ENCODE peak calls at places on chromosomes 5 and 9, in ten cellular contexts. One of them, this sample, is unnamed.

GRCh38 chr5:94744906-94745305 is 126.4 kb downstream of the SLF1 start:
- DNase-seq in NCI-H1436 treated with DMSO at 0.1 percent for 48 hours: no peak
- DNase-seq in GM06990: no peak
- DNase-seq in fibroblast of pulmonary artery: no peak
- DNase-seq in anterior cingulate cortex: no peak
- DNase-seq in stimulated activated naive CD4-positive, alpha-beta T cell treated with Interleukin-2 at 50 U/mL for 16 hours: no peak
- DNase-seq in NCI-H1092 treated with DMSO at 0.1 percent for 48 hours: no peak
- DNase-seq in adrenal gland: no peak
- DNase-seq in NCI-H2029 treated with DMSO at 0.1 percent for 48 hours: no peak
- DNase-seq in NT2/D1: no peak
- DNase-seq in this sample: no peak

GRCh38 chr5:2295476-2295875 is 412.8 kb upstream of the IRX4 start:
- DNase-seq in NCI-H1436 treated with DMSO at 0.1 percent for 48 hours: no peak
- DNase-seq in GM06990: no peak
- DNase-seq in fibroblast of pulmonary artery: no peak
- DNase-seq in anterior cingulate cortex: no peak
- DNase-seq in stimulated activated naive CD4-positive, alpha-beta T cell treated with Interleukin-2 at 50 U/mL for 16 hours: no peak
- DNase-seq in NCI-H1092 treated with DMSO at 0.1 percent for 48 hours: no peak
- DNase-seq in adrenal gland: no peak
- DNase-seq in NCI-H2029 treated with DMSO at 0.1 percent for 48 hours: no peak
- DNase-seq in NT2/D1: no peak
- DNase-seq in this sample: no peak

GRCh38 chr9:79617395-79617794 is 45.6 kb downstream of the TLE4 start:
- DNase-seq in NCI-H1436 treated with DMSO at 0.1 percent for 48 hours: no peak
- DNase-seq in GM06990: no peak
- DNase-seq in fibroblast of pulmonary artery: peak
- DNase-seq in anterior cingulate cortex: no peak
- DNase-seq in stimulated activated naive CD4-positive, alpha-beta T cell treated with Interleukin-2 at 50 U/mL for 16 hours: no peak
- DNase-seq in NCI-H1092 treated with DMSO at 0.1 percent for 48 hours: no peak
- DNase-seq in adrenal gland: peak
- DNase-seq in NCI-H2029 treated with DMSO at 0.1 percent for 48 hours: no peak
- DNase-seq in NT2/D1: no peak
- DNase-seq in this sample: peak

GRCh38 chr9:95023217-95024003 is 294.1 kb downstream of the FANCC start:
- DNase-seq in NCI-H1436 treated with DMSO at 0.1 percent for 48 hours: no peak
- DNase-seq in GM06990: no peak
- DNase-seq in fibroblast of pulmonary artery: peak
- DNase-seq in anterior cingulate cortex: no peak
- DNase-seq in stimulated activated naive CD4-positive, alpha-beta T cell treated with Interleukin-2 at 50 U/mL for 16 hours: no peak
- DNase-seq in NCI-H1092 treated with DMSO at 0.1 percent for 48 hours: peak
- DNase-seq in adrenal gland: no peak
- DNase-seq in NCI-H2029 treated with DMSO at 0.1 percent for 48 hours: peak
- DNase-seq in NT2/D1: no peak
- DNase-seq in this sample: peak

GRCh38 chr5:157215143-157215825 is 34.6 kb downstream of the ITK start:
- DNase-seq in NCI-H1436 treated with DMSO at 0.1 percent for 48 hours: no peak
- DNase-seq in GM06990: no peak
- DNase-seq in fibroblast of pulmonary artery: no peak
- DNase-seq in anterior cingulate cortex: no peak
- DNase-seq in stimulated activated naive CD4-positive, alpha-beta T cell treated with Interleukin-2 at 50 U/mL for 16 hours: peak
- DNase-seq in NCI-H1092 treated with DMSO at 0.1 percent for 48 hours: no peak
- DNase-seq in adrenal gland: no peak
- DNase-seq in NCI-H2029 treated with DMSO at 0.1 percent for 48 hours: no peak
- DNase-seq in NT2/D1: no peak
- DNase-seq in this sample: no peak

GRCh38 chr9:99059074-99059894 is 45.6 kb upstream of the TGFBR1 start:
- DNase-seq in NCI-H1436 treated with DMSO at 0.1 percent for 48 hours: no peak
- DNase-seq in GM06990: peak
- DNase-seq in fibroblast of pulmonary artery: no peak
- DNase-seq in anterior cingulate cortex: no peak
- DNase-seq in stimulated activated naive CD4-positive, alpha-beta T cell treated with Interleukin-2 at 50 U/mL for 16 hours: no peak
- DNase-seq in NCI-H1092 treated with DMSO at 0.1 percent for 48 hours: no peak
- DNase-seq in adrenal gland: peak
- DNase-seq in NCI-H2029 treated with DMSO at 0.1 percent for 48 hours: no peak
- DNase-seq in NT2/D1: no peak
- DNase-seq in this sample: no peak

GRCh38 chr5:65961644-65962043 is 35.3 kb downstream of the ERBIN start:
- DNase-seq in NCI-H1436 treated with DMSO at 0.1 percent for 48 hours: no peak
- DNase-seq in GM06990: no peak
- DNase-seq in fibroblast of pulmonary artery: peak
- DNase-seq in anterior cingulate cortex: no peak
- DNase-seq in stimulated activated naive CD4-positive, alpha-beta T cell treated with Interleukin-2 at 50 U/mL for 16 hours: no peak
- DNase-seq in NCI-H1092 treated with DMSO at 0.1 percent for 48 hours: no peak
- DNase-seq in adrenal gland: no peak
- DNase-seq in NCI-H2029 treated with DMSO at 0.1 percent for 48 hours: no peak
- DNase-seq in NT2/D1: no peak
- DNase-seq in this sample: peak

GRCh38 chr9:128685636-128686489 is 3.2 kb upstream of the SET start:
- DNase-seq in NCI-H1436 treated with DMSO at 0.1 percent for 48 hours: no peak
- DNase-seq in GM06990: no peak
- DNase-seq in fibroblast of pulmonary artery: no peak
- DNase-seq in anterior cingulate cortex: no peak
- DNase-seq in stimulated activated naive CD4-positive, alpha-beta T cell treated with Interleukin-2 at 50 U/mL for 16 hours: peak
- DNase-seq in NCI-H1092 treated with DMSO at 0.1 percent for 48 hours: no peak
- DNase-seq in adrenal gland: no peak
- DNase-seq in NCI-H2029 treated with DMSO at 0.1 percent for 48 hours: no peak
- DNase-seq in NT2/D1: no peak
- DNase-seq in this sample: peak

GRCh38 chr9:130309689-130310455 is 44.3 kb downstream of the HMCN2 start:
- DNase-seq in NCI-H1436 treated with DMSO at 0.1 percent for 48 hours: no peak
- DNase-seq in GM06990: no peak
- DNase-seq in fibroblast of pulmonary artery: no peak
- DNase-seq in anterior cingulate cortex: no peak
- DNase-seq in stimulated activated naive CD4-positive, alpha-beta T cell treated with Interleukin-2 at 50 U/mL for 16 hours: no peak
- DNase-seq in NCI-H1092 treated with DMSO at 0.1 percent for 48 hours: no peak
- DNase-seq in adrenal gland: no peak
- DNase-seq in NCI-H2029 treated with DMSO at 0.1 percent for 48 hours: no peak
- DNase-seq in NT2/D1: no peak
- DNase-seq in this sample: no peak

This sample was measured in amniotic epithelial cell.